ENCODE peak calls at places on chromosomes 16 and 17, in five cellular contexts. M is A549, G is pancreas, V is aorta, S is left lung. Z is an unnamed sample.

GRCh38 chr17:65742433-65743312 is 181.2 kb upstream of the AXIN2 start:
- DNase-seq in M (peak; percentile 37), G (no peak), S (no peak), V (no peak), Z (no peak)

GRCh38 chr16:9689597-9689996 is 492.6 kb downstream of the GRIN2A start:
- DNase-seq in V (no peak), S (no peak), M (no peak), G (no peak), Z (no peak)

GRCh38 chr17:14746784-14747575 is 446.1 kb downstream of the HS3ST3B1 start:
- DNase-seq in M (no peak), S (peak; percentile 54), V (no peak), G (no peak), Z (no peak)

GRCh38 chr17:55454906-55455474 is 33.4 kb upstream of the MMD start:
- DNase-seq in S (no peak), V (no peak), G (no peak), M (peak; percentile 99), Z (no peak)

GRCh38 chr17:7587420-7587786 is 2.5 kb downstream of the SOX15 start:
- DNase-seq in S (no peak), G (no peak), V (no peak), M (no peak), Z (no peak)

GRCh38 chr16:73268311-73268997 is 220.5 kb upstream of the ZFHX3 start:
- DNase-seq in S (no peak), M (peak; percentile 11), V (no peak), G (no peak), Z (no peak)

GRCh38 chr17:42928714-42929496 is 28.3 kb downstream of the G6PC1 start:
- DNase-seq in S (peak; percentile 52), V (peak; percentile 59), M (peak; percentile 93), G (no peak), Z (no peak)

GRCh38 chr16:51393381-51394005 is 242.4 kb upstream of the SALL1 start:
- DNase-seq in V (no peak), S (no peak), G (no peak), M (no peak), Z (no peak)

GRCh38 chr17:15123593-15124590 is 141.2 kb downstream of the PMP22 start:
- DNase-seq in G (no peak), V (no peak), M (no peak), S (no peak), Z (no peak)

GRCh38 chr17:75260679-75261335 is 599 bp downstream of the GGA3 start:
- DNase-seq in M (no peak), G (no peak), V (no peak), S (no peak), Z (peak; percentile 36)

GRCh38 chr16:78496189-78496588 is 396.7 kb downstream of the WWOX start:
- DNase-seq in S (no peak), G (no peak), V (no peak), M (no peak), Z (no peak)

GRCh38 chr16:70705056-70705455 is 19.2 kb upstream of the MTSS2 start:
- DNase-seq in S (no peak), V (no peak), M (no peak), G (no peak), Z (no peak)

GRCh38 chr17:5184284-5184683 is 7.4 kb downstream of the ZNF594 start:
- DNase-seq in V (no peak), G (no peak), M (no peak), S (no peak), Z (no peak)
- H3K9me3 ChIP-seq in V (peaks cover 33% of the 10 kb centered on the region), G (no peaks in the 10 kb centered on the region), M (peaks cover 98% of the 10 kb centered on the region), S (peaks cover 20% of the 10 kb centered on the region), Z (peaks cover 35% of the 10 kb centered on the region)

DNA sequence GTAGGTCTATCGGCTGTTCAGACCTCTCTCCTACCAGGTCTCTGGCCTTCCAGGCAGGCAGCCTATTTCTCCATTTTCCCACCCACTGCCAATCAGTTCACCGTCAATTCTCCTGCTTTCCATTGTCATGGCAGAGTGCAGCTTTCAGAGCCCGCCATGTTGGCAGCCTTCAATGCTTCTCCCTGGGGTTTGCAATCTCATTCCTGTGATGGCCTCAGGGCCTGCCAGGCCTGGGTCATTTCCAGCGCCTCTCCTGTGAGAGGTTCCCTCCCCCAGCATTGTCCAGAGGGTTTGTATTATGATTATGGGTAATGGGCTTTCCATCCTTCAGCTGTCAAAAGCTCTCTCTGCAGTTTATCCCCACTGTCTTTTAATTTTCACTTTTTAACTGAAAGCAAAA is 716.6 kb upstream of the CDH8 start:
- DNase-seq in S (no peak), G (peak; percentile 23), V (no peak), M (no peak), Z (no peak)
- H3K9me3 ChIP-seq in S (no peaks in the 10 kb centered on the region), G (no peaks in the 10 kb centered on the region), V (no peaks in the 10 kb centered on the region), M (no peaks in the 10 kb centered on the region), Z (no peaks in the 10 kb centered on the region)

DNA sequence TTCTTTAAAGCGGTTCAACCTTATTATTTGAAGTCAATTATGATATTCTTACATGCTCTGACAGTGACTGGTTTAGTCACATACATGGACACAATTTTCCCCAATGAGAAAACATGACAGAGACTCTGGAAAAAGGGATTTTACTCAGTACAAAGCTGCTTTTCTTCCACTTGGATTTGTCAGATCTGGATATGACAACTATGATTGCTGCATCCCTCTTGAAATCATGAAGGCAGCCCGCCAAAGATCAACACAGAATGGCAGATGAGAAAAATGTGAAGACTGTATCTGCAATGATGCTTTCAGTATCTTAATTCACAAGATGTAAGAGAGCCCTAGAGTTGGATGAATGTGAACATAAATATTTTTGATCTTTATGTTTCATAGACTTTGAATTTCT is 439.6 kb downstream of the CDH8 start:
- DNase-seq in V (no peak), G (no peak), S (no peak), M (no peak), Z (no peak)
- H3K9me3 ChIP-seq in V (peaks cover 3% of the 10 kb centered on the region), G (no peaks in the 10 kb centered on the region), S (no peaks in the 10 kb centered on the region), M (peaks cover 3% of the 10 kb centered on the region), Z (no peaks in the 10 kb centered on the region)

GRCh38 chr16:59892376-59892775 is 1158.3 kb upstream of the GOT2 start:
- DNase-seq in S (no peak), V (no peak), M (no peak), G (no peak), Z (no peak)
- H3K9me3 ChIP-seq in S (no peaks in the 10 kb centered on the region), V (peaks cover 1% of the 10 kb centered on the region), M (peaks cover 27% of the 10 kb centered on the region), G (no peaks in the 10 kb centered on the region), Z (no peaks in the 10 kb centered on the region)

GRCh38 chr16:35642322-35642835 is 2183.0 kb downstream of the TP53TG3F start:
- DNase-seq in S (no peak), G (no peak), M (no peak), V (no peak), Z (no peak)
- H3K9me3 ChIP-seq in S (no peaks in the 10 kb centered on the region), G (no peaks in the 10 kb centered on the region), M (no peaks in the 10 kb centered on the region), V (no peaks in the 10 kb centered on the region), Z (no peaks in the 10 kb centered on the region)

GRCh38 chr17:22490399-22490798 is 798.1 kb downstream of the KCNJ18 start:
- DNase-seq in M (no peak), V (no peak), G (no peak), S (no peak), Z (no peak)
- H3K9me3 ChIP-seq in M (no peaks in the 10 kb centered on the region), V (peaks cover 7% of the 10 kb centered on the region), G (no peaks in the 10 kb centered on the region), S (no peaks in the 10 kb centered on the region), Z (peaks cover 4% of the 10 kb centered on the region)

DNA sequence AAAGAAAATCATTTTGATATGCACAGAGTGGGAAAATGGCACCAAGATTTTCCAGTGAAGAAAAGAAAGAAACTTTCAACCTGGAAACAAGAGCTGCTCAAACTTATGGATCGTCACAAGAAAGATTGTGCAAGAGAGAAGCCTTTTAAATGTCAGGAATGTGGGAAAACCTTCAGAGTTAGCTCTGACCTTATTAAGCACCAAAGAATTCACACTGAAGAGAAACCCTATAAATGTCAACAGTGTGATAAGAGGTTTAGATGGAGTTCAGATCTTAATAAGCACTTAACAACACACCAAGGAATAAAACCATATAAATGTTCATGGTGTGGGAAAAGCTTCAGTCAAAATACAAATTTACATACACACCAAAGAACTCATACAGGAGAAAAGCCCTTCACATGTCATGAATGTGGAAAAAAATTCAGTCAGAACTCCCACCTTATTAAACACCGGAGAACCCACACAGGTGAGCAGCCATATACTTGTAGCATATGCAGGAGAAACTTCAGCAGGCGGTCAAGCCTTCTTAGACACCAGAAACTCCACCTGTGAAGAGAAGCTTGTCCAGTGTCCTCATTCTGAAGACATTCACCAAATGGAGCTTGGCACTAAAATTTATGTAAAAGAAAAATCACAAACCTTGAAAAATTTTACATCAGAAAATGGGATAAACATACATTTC is 12.2 kb downstream of the ZNF75A start:
- DNase-seq in M (peak; percentile 51), G (no peak), S (no peak), V (no peak), Z (no peak)
- H3K9me3 ChIP-seq in M (peaks cover 98% of the 10 kb centered on the region), G (no peaks in the 10 kb centered on the region), S (peaks cover 23% of the 10 kb centered on the region), V (peaks cover 32% of the 10 kb centered on the region), Z (peaks cover 54% of the 10 kb centered on the region)

GRCh38 chr17:52653014-52653413 is 494.5 kb upstream of the CA10 start:
- DNase-seq in S (no peak), G (no peak), M (no peak), V (no peak), Z (no peak)
- H3K9me3 ChIP-seq in S (no peaks in the 10 kb centered on the region), G (no peaks in the 10 kb centered on the region), M (no peaks in the 10 kb centered on the region), V (no peaks in the 10 kb centered on the region), Z (peaks cover 2% of the 10 kb centered on the region)

DNA sequence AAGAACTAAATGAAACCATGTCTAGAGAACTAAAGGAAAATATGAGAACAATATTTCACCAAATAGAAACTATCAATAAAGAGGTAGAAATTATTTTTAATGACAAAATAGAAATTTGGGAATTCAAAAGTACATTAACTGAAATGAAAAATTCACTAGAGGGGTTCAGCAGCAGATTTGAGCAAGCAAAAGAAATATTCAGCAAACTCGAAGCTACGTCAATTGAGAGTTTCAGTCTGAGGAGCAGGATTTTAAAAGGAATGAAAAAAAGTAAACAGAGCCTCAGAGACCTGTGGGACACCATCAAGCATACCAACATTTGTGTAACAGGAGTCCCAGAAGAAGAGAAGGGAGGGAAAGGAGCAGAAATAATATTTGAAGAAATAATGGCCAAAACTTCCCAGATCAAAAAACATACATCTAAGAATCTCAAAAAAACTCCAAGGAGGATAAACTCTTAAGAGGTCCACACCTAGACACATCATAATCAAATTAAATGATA is 38.3 kb downstream of the ZFP90 start:
- DNase-seq in M (no peak), G (no peak), V (no peak), S (no peak), Z (no peak)
- H3K9me3 ChIP-seq in M (peaks cover 79% of the 10 kb centered on the region), G (no peaks in the 10 kb centered on the region), V (peaks cover 26% of the 10 kb centered on the region), S (no peaks in the 10 kb centered on the region), Z (peaks cover 20% of the 10 kb centered on the region)

GRCh38 chr16:3377917-3378316 is 22.2 kb downstream of the OR2C1 start:
- DNase-seq in M (no peak), S (no peak), G (no peak), V (no peak), Z (no peak)

DNA sequence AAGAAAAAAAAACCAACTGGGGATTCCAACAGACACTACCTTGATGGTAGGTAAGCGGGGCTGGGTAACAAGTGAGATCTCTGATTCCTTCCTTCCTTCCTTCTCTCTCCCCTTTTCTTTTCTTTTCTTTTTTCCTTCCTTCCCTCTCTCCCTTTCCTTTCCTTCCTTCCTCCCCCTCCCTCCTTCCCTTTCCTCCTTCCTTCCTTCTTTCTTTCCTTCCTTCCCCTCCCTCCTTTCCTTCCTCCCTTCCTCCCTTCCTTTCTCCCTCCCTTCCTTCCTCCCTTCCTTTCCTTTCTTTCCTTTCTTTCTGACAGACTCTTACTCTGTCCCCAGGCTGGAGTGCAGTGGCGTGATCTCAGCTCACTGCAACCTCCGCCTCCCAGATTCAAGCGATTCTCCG is 20.0 kb downstream of the OR2C1 start:
- DNase-seq in S (no peak), G (no peak), V (no peak), M (no peak), Z (no peak)
- H3K9me3 ChIP-seq in S (no peaks in the 10 kb centered on the region), G (no peaks in the 10 kb centered on the region), V (peaks cover 28% of the 10 kb centered on the region), M (peaks cover 75% of the 10 kb centered on the region), Z (peaks cover 7% of the 10 kb centered on the region)